ENCODE peak calls at places on chromosomes 5 and 9, in ten cellular contexts. P, Q, J, B, X, W, N, E, C and H are unnamed samples.

GRCh38 chr9:123544007-123544827 is 188.2 kb downstream of the CRB2 start:
- DNase-seq in E (no peak), W (peak; percentile 60), J (peak; percentile 35), N (no peak), B (no peak), X (no peak), C (no peak), P (peak; percentile 31), Q (no peak), H (no peak)

GRCh38 chr5:18465833-18466681 is 831.8 kb downstream of the TAF11L14 start:
- DNase-seq in C (no peak), W (peak; percentile 46), Q (peak; percentile 23), J (peak; percentile 1), B (peak; percentile 59), X (peak; percentile 16), E (no peak), N (no peak), P (peak; percentile 52), H (no peak)

GRCh38 chr5:65262094-65262493 is 219.6 kb downstream of the ADAMTS6 start:
- DNase-seq in J (peak; percentile 11), B (no peak), E (no peak), X (no peak), W (no peak), C (no peak), P (no peak), N (no peak), Q (no peak), H (no peak)

GRCh38 chr5:125037020-125037419 is 290.6 kb upstream of the ZNF608 start:
- DNase-seq in Q (no peak), E (no peak), P (no peak), B (no peak), C (no peak), X (no peak), N (no peak), J (no peak), W (no peak), H (no peak)

GRCh38 chr9:79638806-79639205 is 67.0 kb downstream of the TLE4 start:
- DNase-seq in P (no peak), E (no peak), X (no peak), W (no peak), J (no peak), N (no peak), Q (no peak), C (no peak), B (no peak), H (no peak)

GRCh38 chr5:53815471-53815870 is 255.0 kb downstream of the NDUFS4 start:
- DNase-seq in C (no peak), J (no peak), X (no peak), Q (no peak), P (no peak), B (no peak), W (no peak), N (no peak), E (no peak), H (no peak)

GRCh38 chr9:69590241-69590640 is 81.9 kb downstream of the APBA1 start:
- DNase-seq in C (no peak), P (no peak), X (no peak), E (no peak), W (no peak), B (no peak), Q (no peak), J (no peak), N (no peak), H (no peak)

GRCh38 chr5:94240616-94241287 is 377.7 kb downstream of the KIAA0825 start:
- DNase-seq in C (no peak), Q (no peak), P (no peak), N (no peak), X (no peak), E (no peak), J (peak; percentile 10), W (peak; percentile 66), B (no peak), H (no peak)

GRCh38 chr5:104347119-104347708 is 784.6 kb upstream of the NUDT12 start:
- DNase-seq in N (no peak), J (no peak), Q (no peak), P (no peak), B (no peak), W (peak; percentile 11), E (no peak), C (no peak), X (no peak), H (no peak)

GRCh38 chr5:98785244-98785643 is 11.8 kb downstream of the RGMB start:
- DNase-seq in N (no peak), B (no peak), P (no peak), Q (no peak), J (no peak), C (no peak), W (no peak), E (no peak), X (no peak), H (no peak)

GRCh38 chr5:111454198-111454606 is 58.1 kb downstream of the STARD4 start:
- DNase-seq in J (no peak), N (no peak), X (no peak), W (peak; percentile 49), C (no peak), Q (peak; percentile 92), P (no peak), E (no peak), B (peak; percentile 18), H (no peak)

GRCh38 chr5:131757830-131758519 is 38.8 kb downstream of the FNIP1 start:
- DNase-seq in E (no peak), J (no peak), Q (no peak), X (no peak), B (no peak), P (no peak), W (no peak), C (no peak), N (no peak), H (no peak)

GRCh38 chr5:21931076-21931475 is 922.1 kb downstream of the CDH12 start:
- DNase-seq in P (no peak), W (no peak), X (no peak), C (no peak), N (no peak), B (no peak), Q (no peak), E (no peak), J (no peak), H (no peak)

GRCh38 chr9:128104171-128104618 is 23.3 kb downstream of the PTGES2 start:
- DNase-seq in W (no peak), N (no peak), P (peak; percentile 73), Q (no peak), B (no peak), X (no peak), J (no peak), C (no peak), E (no peak), H (no peak)

GRCh38 chr9:94554078-94554438 is 825 bp upstream of the PCAT7 start:
- DNase-seq in P (peak; percentile 69), B (no peak), J (no peak), N (no peak), C (no peak), E (no peak), Q (no peak), X (no peak), W (no peak), H (no peak)